ENCODE peak calls at places on chromosomes 16 and 17, in five cellular contexts. M is endothelial cell, Z is MV-4-11, R is progenitor cell of endocrine pancreas, L is NCI-H1105. F is an unnamed sample.

GRCh38 chr17:28746611-28747045 is 2.8 kb downstream of the TRAF4 start:
- DNase-seq in M (no peak), Z (no peak), R (no peak), L (no peak), F (no peak)

GRCh38 chr17:47967607-47968252 is 3.2 kb upstream of the CDK5RAP3 start:
- DNase-seq in M (no peak), Z (no peak), R (no peak), L (no peak), F (no peak)

GRCh38 chr17:40333781-40334453 is 24.9 kb downstream of the RARA start:
- DNase-seq in M (no peak), Z (peak), R (no peak), L (no peak), F (no peak)

GRCh38 chr16:82924075-82924854 is 297.5 kb downstream of the CDH13 start:
- DNase-seq in M (no peak), Z (no peak), R (no peak), L (no peak), F (no peak)

GRCh38 chr17:45241315-45242011 is 19.8 kb downstream of the FMNL1 start:
- DNase-seq in M (peak), Z (no peak), R (peak), L (peak), F (no peak)

GRCh38 chr16:27640277-27640600 is 90.3 kb downstream of the KATNIP start:
- DNase-seq in M (no peak), Z (no peak), R (no peak), L (no peak), F (no peak)

GRCh38 chr16:88454315-88455057 is 1.4 kb downstream of the ZFPM1 start:
- DNase-seq in M (peak), Z (no peak), R (no peak), L (no peak), F (peak)

GRCh38 chr16:53090591-53091507 is 36.1 kb downstream of the CHD9 start:
- DNase-seq in M (no peak), Z (peak), R (no peak), L (no peak), F (no peak)

GRCh38 chr17:79607941-79608728 is 2.7 kb downstream of the RBFOX3 start:
- DNase-seq in M (peak), Z (no peak), R (peak), L (no peak), F (peak)

GRCh38 chr16:23359092-23359760 is 57.1 kb downstream of the SCNN1B start:
- DNase-seq in M (peak), Z (no peak), R (no peak), L (no peak), F (no peak)